ENCODE peak calls at places on chromosomes 7 and 10, in four cellular contexts. X is activated CD4-positive, CD25-positive, alpha-beta regulatory T cell; I is AG04450; V is MG63. G is an unnamed sample.

GRCh38 chr10:51313259-51313658 is 239.0 kb downstream of the PRKG1 start:
- DNase-seq in X (no peak), V (no peak), I (no peak), G (no peak)

GRCh38 chr10:12928571-12928970 is 72.9 kb downstream of the CCDC3 start:
- DNase-seq in X (no peak), I (no peak), V (no peak), G (no peak)

GRCh38 chr7:94028768-94029167 is 24.6 kb upstream of the BET1 start:
- DNase-seq in I (no peak), X (no peak), V (no peak), G (no peak)

GRCh38 chr7:92366730-92367129 is 80.6 kb upstream of the GATAD1 start:
- DNase-seq in V (no peak), I (no peak), X (no peak), G (no peak)

GRCh38 chr10:44387853-44388251 is 3.0 kb upstream of the CXCL12 start:
- DNase-seq in I (no peak), V (no peak), X (no peak), G (no peak)

GRCh38 chr10:44386546-44387052 is 1.7 kb upstream of the CXCL12 start:
- DNase-seq in V (peak), X (no peak), I (no peak), G (peak)

GRCh38 chr10:24723386-24723787 is 300 bp downstream of the ARHGAP21 start:
- DNase-seq in X (no peak), V (no peak), I (no peak), G (peak)

GRCh38 chr10:1149793-1150637 is 93.8 kb downstream of the WDR37 start:
- DNase-seq in V (no peak), X (no peak), I (no peak), G (no peak)

GRCh38 chr7:16891338-16891737 is 9.6 kb upstream of the AGR3 start:
- DNase-seq in I (peak), V (peak), X (no peak), G (no peak)

GRCh38 chr10:98255146-98255877 is 12.7 kb downstream of the LOXL4 start:
- DNase-seq in X (no peak), I (no peak), V (no peak), G (no peak)

GRCh38 chr7:95578299-95578855 is 17.9 kb downstream of the PDK4 start:
- DNase-seq in V (no peak), X (no peak), I (no peak), G (no peak)

GRCh38 chr7:45648671-45648995 is 74.5 kb downstream of the ADCY1 start:
- DNase-seq in I (no peak), X (no peak), V (no peak), G (no peak)

GRCh38 chr10:15169555-15170407 is 1.3 kb upstream of the NMT2 start:
- DNase-seq in X (peak), V (no peak), I (no peak), G (no peak)

GRCh38 chr10:677750-678661 is 11.5 kb downstream of the DIP2C start:
- DNase-seq in X (no peak), I (no peak), V (no peak), G (no peak)

GRCh38 chr10:98577578-98577977 is 130.8 kb upstream of the HPS1 start:
- DNase-seq in X (no peak), V (no peak), I (no peak), G (no peak)

GRCh38 chr10:118542205-118542604 is 53.2 kb downstream of the PRLHR start:
- DNase-seq in X (no peak), I (no peak), V (no peak), G (no peak)

GRCh38 chr10:54843085-54843646 is 42.1 kb upstream of the PCDH15 start:
- DNase-seq in X (no peak), V (no peak), I (no peak), G (no peak)

GRCh38 chr10:86365346-86366032 is 1.1 kb downstream of the GRID1 start:
- DNase-seq in I (no peak), X (no peak), V (no peak), G (no peak)

GRCh38 chr7:83908526-83908925 is 259.6 kb upstream of the SEMA3E start:
- DNase-seq in X (no peak), V (no peak), I (no peak), G (no peak)

GRCh38 chr10:116688241-116688711 is 54.1 kb downstream of the HSPA12A start:
- DNase-seq in I (peak), V (peak), X (no peak), G (no peak)

GRCh38 chr7:6375346-6376101 is 72.2 kb downstream of the DAGLB start:
- DNase-seq in I (no peak), V (no peak), X (peak), G (no peak)

G was measured in cerebellum.